ENCODE peak calls at places on chromosome 19, in four cellular contexts. X is CD8-positive, alpha-beta T cell; K is CD4-positive, alpha-beta T cell; V is breast epithelium. Z is an unnamed sample.

GRCh38 chr19:3470500-3471128 is 9.7 kb downstream of the SMIM24 start:
- DNase-seq in V (no peak), X (no peak), K (no peak), Z (no peak)

GRCh38 chr19:3061214-3062161 is 807 bp downstream of the TLE5 start:
- DNase-seq in K (peak), V (no peak), X (peak), Z (peak)

GRCh38 chr19:31127132-31127967 is 221.9 kb downstream of the TSHZ3 start:
- DNase-seq in V (no peak), K (no peak), X (no peak), Z (no peak)

GRCh38 chr19:16952046-16952445 is 63.2 kb downstream of the F2RL3 start:
- DNase-seq in V (no peak), K (no peak), X (no peak), Z (no peak)

GRCh38 chr19:2385053-2385721 is 25.1 kb downstream of the TMPRSS9 start:
- DNase-seq in X (no peak), K (no peak), V (peak), Z (peak)

GRCh38 chr19:15072930-15073647 is 8.9 kb upstream of the OR1I1 start:
- DNase-seq in X (no peak), K (no peak), V (peak), Z (peak)

GRCh38 chr19:55802281-55802680 is 29.5 kb downstream of the NLRP11 start:
- DNase-seq in X (no peak), V (no peak), K (no peak), Z (no peak)

GRCh38 chr19:56015756-56016155 is 29.2 kb downstream of the NLRP5 start:
- DNase-seq in K (no peak), V (no peak), X (no peak), Z (no peak)

GRCh38 chr19:35316560-35316959 is 12.4 kb upstream of the CD22 start:
- DNase-seq in V (no peak), X (no peak), K (no peak), Z (no peak)

GRCh38 chr19:48868196-48868886 is at the start of gene PLEKHA4:
- DNase-seq in K (no peak), V (no peak), X (no peak), Z (peak)

GRCh38 chr19:38162094-38162493 is 61.9 kb downstream of the DPF1 start:
- DNase-seq in X (no peak), K (no peak), V (no peak), Z (no peak)

GRCh38 chr19:32318884-32319520 is 26.4 kb upstream of the ZNF507 start:
- DNase-seq in V (no peak), X (no peak), K (no peak), Z (peak)

GRCh38 chr19:45779231-45780145 is 2.8 kb downstream of the DMPK start:
- DNase-seq in X (peak), K (peak), V (peak), Z (peak)

GRCh38 chr19:6224308-6224675 is 55.5 kb downstream of the MLLT1 start:
- DNase-seq in V (no peak), X (no peak), K (no peak), Z (no peak)

GRCh38 chr19:33501957-33502356 is 19.6 kb downstream of the PEPD start:
- DNase-seq in V (no peak), X (no peak), K (no peak), Z (no peak)

GRCh38 chr19:39506944-39507714 is 7.8 kb upstream of the SELENOV start:
- DNase-seq in V (no peak), K (no peak), X (no peak), Z (peak)

GRCh38 chr19:35138305-35138799 is 272 bp upstream of the FXYD1 start:
- DNase-seq in V (no peak), K (no peak), X (no peak), Z (no peak)

GRCh38 chr19:35226748-35227147 is 1.8 kb downstream of the FAM187B start:
- DNase-seq in K (no peak), V (no peak), X (no peak), Z (no peak)

GRCh38 chr19:3492919-3493318 is 7.6 kb downstream of the DOHH start:
- DNase-seq in X (no peak), K (no peak), V (no peak), Z (no peak)

GRCh38 chr19:47510516-47511127 is 4.2 kb downstream of the NAPA start:
- DNase-seq in V (no peak), X (no peak), K (no peak), Z (no peak)

GRCh38 chr19:28245937-28246336 is 967.0 kb downstream of the UQCRFS1 start:
- DNase-seq in X (no peak), V (no peak), K (no peak), Z (no peak)

GRCh38 chr19:28244966-28245365 is 968.0 kb downstream of the UQCRFS1 start:
- DNase-seq in K (no peak), V (no peak), X (no peak), Z (no peak)

GRCh38 chr19:28239270-28239669 is 973.7 kb downstream of the UQCRFS1 start:
- DNase-seq in V (no peak), K (no peak), X (no peak), Z (no peak)

GRCh38 chr19:28242317-28242927 is 970.5 kb downstream of the UQCRFS1 start:
- DNase-seq in V (no peak), K (no peak), X (no peak), Z (peak)
- TF ChIP-seq CTCF in V (no peak), K (no peak), X (peak), Z (no peak)

GRCh38 chr19:5078179-5078578 is 109.3 kb downstream of the KDM4B start:
- DNase-seq in V (no peak), X (no peak), K (no peak), Z (no peak)

GRCh38 chr19:5078666-5079409 is 109.9 kb downstream of the KDM4B start:
- DNase-seq in K (no peak), V (no peak), X (no peak), Z (no peak)

GRCh38 chr19:5080030-5080644 is 111.2 kb downstream of the KDM4B start:
- DNase-seq in K (no peak), X (no peak), V (no peak), Z (no peak)

GRCh38 chr19:5080809-5081208 is 111.9 kb downstream of the KDM4B start:
- DNase-seq in K (no peak), V (no peak), X (no peak), Z (no peak)

GRCh38 chr19:5079410-5079774 is 110.5 kb downstream of the KDM4B start:
- DNase-seq in X (no peak), V (no peak), K (no peak), Z (no peak)
- TF ChIP-seq CTCF in X (no peak), V (no peak), K (no peak), Z (no peak)

DNA sequence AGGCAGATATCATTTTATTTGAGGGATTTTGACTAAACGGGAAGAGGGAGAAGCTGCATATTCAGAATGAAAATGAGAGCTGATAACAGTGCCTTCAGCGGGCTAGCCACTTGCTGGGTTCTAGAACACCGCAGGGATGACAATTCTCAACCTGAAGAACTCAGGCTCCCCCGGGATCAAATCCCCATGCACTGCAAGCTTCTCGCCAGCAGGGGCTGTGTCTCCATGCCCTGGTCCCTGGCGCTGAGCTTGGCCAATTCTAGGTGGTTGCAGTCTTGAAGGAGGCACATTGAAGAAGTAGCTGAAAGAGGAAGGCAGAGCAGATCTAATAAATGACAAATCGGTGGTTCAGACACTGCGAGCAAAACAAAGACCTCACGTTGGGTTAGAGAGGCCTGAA is 128.7 kb downstream of the UQCRFS1 start:
- DNase-seq in V (no peak), K (no peak), X (no peak), Z (peak)
- TF ChIP-seq CTCF in V (no peak), K (no peak), X (no peak), Z (peak)

DNA sequence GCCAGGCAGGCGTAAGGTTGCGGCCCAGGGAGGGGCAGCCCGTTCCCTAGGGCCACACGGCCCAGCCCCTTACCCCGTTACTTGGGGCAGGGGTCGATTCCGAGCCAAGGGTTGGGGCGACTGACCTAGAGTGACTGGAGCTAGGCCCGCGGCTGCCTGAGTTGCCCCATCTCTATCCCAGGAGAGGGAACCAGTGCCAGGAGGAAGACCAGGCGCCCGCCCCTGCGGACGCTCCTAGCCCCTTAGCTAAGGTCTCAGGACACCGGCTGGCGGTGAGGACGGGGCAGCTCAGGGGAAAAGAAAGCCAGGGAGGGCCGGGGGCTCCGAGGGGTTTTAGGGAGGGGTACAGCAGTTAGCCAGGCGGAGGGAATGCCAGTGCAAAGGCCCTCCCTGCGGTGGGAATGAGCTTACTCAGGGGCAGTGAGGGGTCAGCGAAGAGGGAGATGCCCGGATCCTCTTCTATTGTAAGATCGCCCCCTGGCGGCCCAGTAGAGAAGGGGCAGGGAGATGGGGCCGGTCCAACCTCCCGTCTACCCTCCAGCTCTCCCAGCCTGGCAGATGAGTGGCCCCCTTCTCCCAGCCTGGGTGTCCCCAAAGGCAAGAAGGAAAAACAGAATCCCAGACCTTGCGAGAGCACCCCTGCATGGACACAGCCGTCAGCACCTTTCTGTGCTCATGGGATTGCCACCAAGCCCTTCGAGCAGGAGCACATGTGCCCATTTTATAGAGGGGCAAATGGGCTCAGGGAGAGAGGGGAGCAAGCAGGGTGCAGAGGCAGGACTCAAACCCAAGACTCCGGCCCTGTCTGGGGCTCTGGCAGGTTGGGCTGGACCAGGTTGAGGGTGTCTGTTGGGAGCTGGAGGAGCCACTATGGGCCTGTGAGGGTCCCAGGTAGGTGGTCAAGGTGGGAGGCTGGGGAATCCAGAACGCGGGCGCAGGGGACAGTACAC is 16.3 kb downstream of the CILP2 start:
- DNase-seq in V (no peak), K (peak), X (no peak), Z (peak)
- TF ChIP-seq CTCF in V (peak), K (peak), X (peak), Z (no peak)

DNA sequence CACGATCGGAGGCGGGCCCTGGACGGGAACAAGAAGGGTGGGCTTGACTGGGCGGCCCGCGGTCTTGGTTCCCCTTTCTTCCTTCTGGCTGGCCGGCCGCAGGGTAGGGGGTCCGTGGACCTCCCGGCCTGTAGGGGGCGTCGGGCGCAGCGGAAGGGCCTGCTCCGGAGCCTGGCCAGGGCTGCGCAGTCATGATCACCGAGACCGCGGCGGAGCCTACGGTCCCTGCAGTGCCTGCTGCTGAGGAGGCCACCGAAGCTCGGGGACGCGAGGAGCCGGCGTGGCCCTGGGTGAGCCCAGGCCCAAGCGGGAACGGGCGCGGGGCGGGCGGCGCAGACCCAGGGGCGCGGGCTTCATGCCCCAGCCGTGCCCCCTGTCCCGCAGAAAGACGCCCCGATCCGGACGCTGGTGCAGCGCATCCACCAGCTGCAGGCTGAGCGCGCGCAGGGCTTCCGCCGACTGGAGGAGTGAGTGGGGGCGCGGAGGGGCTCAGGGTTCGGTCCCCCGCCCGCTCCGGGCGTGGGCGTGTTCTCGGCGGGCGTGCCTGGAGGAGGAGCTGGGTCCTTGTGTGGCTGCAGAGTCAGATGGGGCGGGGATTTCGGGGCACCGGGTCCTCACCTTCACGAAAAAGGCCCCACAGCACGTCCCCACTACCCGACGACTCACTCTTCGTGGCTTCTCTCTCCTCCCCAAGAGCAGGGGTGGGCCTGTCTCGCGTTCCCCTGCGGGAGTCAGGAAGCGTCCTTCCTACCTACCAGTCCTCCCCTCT is at the start of gene REX1BD:
- DNase-seq in X (peak), V (peak), K (peak), Z (peak)
- TF ChIP-seq CTCF in X (peak), V (peak), K (peak), Z (peak)

GRCh38 chr19:43570174-43570791 is 5.0 kb downstream of the XRCC1 start:
- DNase-seq in V (no peak), X (no peak), K (no peak), Z (no peak)
- TF ChIP-seq CTCF in V (no peak), X (no peak), K (no peak), Z (no peak)

DNA sequence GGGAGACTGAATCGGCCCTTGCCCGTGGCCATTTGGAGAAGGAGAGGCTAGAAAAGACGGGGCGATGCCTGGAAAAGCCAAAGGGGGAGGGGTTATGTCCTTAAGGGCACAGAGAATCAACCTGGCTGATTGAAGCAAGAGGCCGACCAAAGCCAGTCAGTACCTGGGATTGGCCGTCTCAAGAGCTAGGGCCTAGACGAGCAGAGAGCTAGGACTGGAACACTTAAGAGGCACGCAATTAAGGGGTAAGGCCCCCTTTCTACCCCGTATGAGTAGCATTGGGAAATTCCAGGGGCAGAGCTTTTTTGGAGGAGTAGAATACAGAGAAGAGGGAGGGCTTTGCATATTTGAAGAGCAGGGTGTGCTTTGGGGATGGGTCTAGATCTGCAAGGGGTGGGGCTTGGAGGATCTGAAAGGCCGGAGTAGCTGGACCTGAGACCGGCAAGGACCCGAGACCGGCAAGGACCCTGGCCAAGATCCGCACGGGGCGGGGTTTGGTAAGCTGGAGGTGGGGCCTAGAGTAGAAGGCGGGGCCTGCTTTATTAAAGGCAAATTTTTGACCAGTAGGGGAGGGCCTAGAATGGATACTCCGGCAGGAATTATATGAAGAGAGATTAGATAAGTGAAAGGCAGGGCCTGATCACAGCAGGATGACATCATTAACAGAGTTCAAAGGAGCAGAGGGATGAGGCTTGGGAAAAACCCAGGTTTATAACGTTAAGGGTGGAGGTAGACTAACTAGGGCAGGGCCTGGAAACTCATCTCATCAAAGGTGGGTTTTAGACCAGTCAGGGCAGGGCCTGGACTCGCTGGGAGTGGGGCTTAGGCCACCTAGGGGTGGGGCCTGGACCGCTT is 10.7 kb upstream of the CACNG6 start:
- DNase-seq in K (no peak), V (no peak), X (no peak), Z (peak)
- TF ChIP-seq CTCF in K (no peak), V (no peak), X (no peak), Z (peak)

GRCh38 chr19:50155520-50156109 is 7.5 kb downstream of the IZUMO2 start:
- DNase-seq in K (no peak), V (no peak), X (no peak), Z (no peak)
- TF ChIP-seq CTCF in K (no peak), V (no peak), X (no peak), Z (peak)